ENCODE peak calls at places on chromosomes 11 and 22, in eight cellular contexts. One of them, this sample, is unnamed.

GRCh38 chr11:81070948-81071347 is 1630.1 kb upstream of the TENM4 start:
- DNase-seq in NCI-H2081: no peak
- DNase-seq in left ventricle myocardium inferior: no peak
- DNase-seq in T follicular helper cell: no peak
- DNase-seq in natural killer cell: no peak
- DNase-seq in thoracic aorta: no peak
- DNase-seq in progenitor cell of endocrine pancreas: no peak
- DNase-seq in hippocampal formation: no peak
- DNase-seq in this sample: no peak

GRCh38 chr11:14620027-14620511 is 23.5 kb upstream of the PDE3B start:
- DNase-seq in left ventricle myocardium inferior: no peak
- DNase-seq in T follicular helper cell: no peak
- DNase-seq in progenitor cell of endocrine pancreas: no peak
- DNase-seq in NCI-H2081: no peak
- DNase-seq in hippocampal formation: no peak
- DNase-seq in thoracic aorta: no peak
- DNase-seq in natural killer cell: no peak
- DNase-seq in this sample: no peak

GRCh38 chr22:37601540-37602442 is 6.8 kb upstream of the GGA1 start:
- DNase-seq in T follicular helper cell: no peak
- DNase-seq in left ventricle myocardium inferior: no peak
- DNase-seq in hippocampal formation: no peak
- DNase-seq in progenitor cell of endocrine pancreas: no peak
- DNase-seq in natural killer cell: no peak
- DNase-seq in thoracic aorta: no peak
- DNase-seq in NCI-H2081: no peak
- DNase-seq in this sample: no peak

GRCh38 chr11:104609297-104609696 is 289.0 kb downstream of the CASP12 start:
- DNase-seq in NCI-H2081: peak
- DNase-seq in natural killer cell: no peak
- DNase-seq in progenitor cell of endocrine pancreas: no peak
- DNase-seq in hippocampal formation: peak
- DNase-seq in thoracic aorta: no peak
- DNase-seq in left ventricle myocardium inferior: no peak
- DNase-seq in T follicular helper cell: peak
- DNase-seq in this sample: no peak

GRCh38 chr11:56740886-56741285 is 7.6 kb downstream of the OR9G4 start:
- DNase-seq in hippocampal formation: no peak
- DNase-seq in left ventricle myocardium inferior: no peak
- DNase-seq in thoracic aorta: no peak
- DNase-seq in progenitor cell of endocrine pancreas: no peak
- DNase-seq in NCI-H2081: no peak
- DNase-seq in natural killer cell: no peak
- DNase-seq in T follicular helper cell: no peak
- DNase-seq in this sample: no peak

GRCh38 chr11:46102843-46103242 is 18.4 kb downstream of the PHF21A start:
- DNase-seq in T follicular helper cell: no peak
- DNase-seq in NCI-H2081: no peak
- DNase-seq in hippocampal formation: no peak
- DNase-seq in natural killer cell: no peak
- DNase-seq in progenitor cell of endocrine pancreas: no peak
- DNase-seq in thoracic aorta: no peak
- DNase-seq in left ventricle myocardium inferior: no peak
- DNase-seq in this sample: no peak

GRCh38 chr11:102730036-102730815 is 5.5 kb upstream of the MMP8 start:
- DNase-seq in T follicular helper cell: no peak
- DNase-seq in NCI-H2081: no peak
- DNase-seq in thoracic aorta: no peak
- DNase-seq in natural killer cell: no peak
- DNase-seq in hippocampal formation: no peak
- DNase-seq in left ventricle myocardium inferior: no peak
- DNase-seq in progenitor cell of endocrine pancreas: no peak
- DNase-seq in this sample: no peak

GRCh38 chr11:70065318-70066135 is 12.6 kb upstream of the ANO1 start:
- DNase-seq in progenitor cell of endocrine pancreas: no peak
- DNase-seq in left ventricle myocardium inferior: no peak
- DNase-seq in thoracic aorta: no peak
- DNase-seq in NCI-H2081: no peak
- DNase-seq in T follicular helper cell: no peak
- DNase-seq in natural killer cell: no peak
- DNase-seq in hippocampal formation: no peak
- DNase-seq in this sample: peak

GRCh38 chr11:61959026-61959608 is 8.3 kb downstream of the FTH1 start:
- DNase-seq in T follicular helper cell: no peak
- DNase-seq in progenitor cell of endocrine pancreas: no peak
- DNase-seq in thoracic aorta: no peak
- DNase-seq in hippocampal formation: no peak
- DNase-seq in NCI-H2081: no peak
- DNase-seq in left ventricle myocardium inferior: no peak
- DNase-seq in natural killer cell: no peak
- DNase-seq in this sample: peak

GRCh38 chr11:8263109-8263768 is 439 bp downstream of the LMO1 start:
- DNase-seq in hippocampal formation: no peak
- DNase-seq in progenitor cell of endocrine pancreas: peak
- DNase-seq in natural killer cell: no peak
- DNase-seq in NCI-H2081: no peak
- DNase-seq in thoracic aorta: no peak
- DNase-seq in left ventricle myocardium inferior: no peak
- DNase-seq in T follicular helper cell: no peak
- DNase-seq in this sample: no peak

GRCh38 chr11:113994077-113994954 is 19.4 kb downstream of the HTR3A start:
- DNase-seq in T follicular helper cell: peak
- DNase-seq in progenitor cell of endocrine pancreas: peak
- DNase-seq in natural killer cell: peak
- DNase-seq in thoracic aorta: no peak
- DNase-seq in left ventricle myocardium inferior: no peak
- DNase-seq in hippocampal formation: peak
- DNase-seq in NCI-H2081: peak
- DNase-seq in this sample: no peak

This sample was measured in lower leg skin.